ENCODE peak calls at places on chromosome 6, in six cellular contexts. One of them, this sample, is unnamed.

GRCh38 chr6:40160826-40161225 is 226.6 kb upstream of the MOCS1 start:
- DNase-seq in left colon: no peak
- DNase-seq in retina: no peak
- DNase-seq in ELF-1: no peak
- DNase-seq in mucosa of gallbladder: no peak
- DNase-seq in NCI-H2081: peak; percentile 14
- DNase-seq in this sample: no peak

GRCh38 chr6:142857609-142858195 is 87.3 kb downstream of the HIVEP2 start:
- DNase-seq in NCI-H2081: no peak
- DNase-seq in retina: no peak
- DNase-seq in left colon: peak; percentile 24
- DNase-seq in ELF-1: no peak
- DNase-seq in mucosa of gallbladder: no peak
- DNase-seq in this sample: no peak

GRCh38 chr6:37048851-37049734 is 43.6 kb downstream of the FGD2 start:
- DNase-seq in ELF-1: no peak
- DNase-seq in left colon: peak; percentile 52
- DNase-seq in NCI-H2081: no peak
- DNase-seq in mucosa of gallbladder: peak; percentile 50
- DNase-seq in retina: no peak
- DNase-seq in this sample: no peak

GRCh38 chr6:158002951-158003853 is 21.5 kb downstream of the SYNJ2 start:
- DNase-seq in left colon: no peak
- DNase-seq in mucosa of gallbladder: peak; percentile 78
- DNase-seq in retina: no peak
- DNase-seq in ELF-1: peak; percentile 63
- DNase-seq in NCI-H2081: no peak
- DNase-seq in this sample: peak; percentile 75

GRCh38 chr6:116513224-116513875 is 1.9 kb downstream of the CALHM5 start:
- DNase-seq in NCI-H2081: no peak
- DNase-seq in ELF-1: no peak
- DNase-seq in mucosa of gallbladder: no peak
- DNase-seq in retina: no peak
- DNase-seq in left colon: no peak
- DNase-seq in this sample: no peak

GRCh38 chr6:109082178-109082577 is 12.5 kb downstream of the SESN1 start:
- DNase-seq in left colon: no peak
- DNase-seq in ELF-1: no peak
- DNase-seq in mucosa of gallbladder: no peak
- DNase-seq in NCI-H2081: no peak
- DNase-seq in retina: no peak
- DNase-seq in this sample: peak; percentile 30

GRCh38 chr6:31401403-31401802 is 2.0 kb upstream of the MICA start:
- DNase-seq in retina: no peak
- DNase-seq in left colon: no peak
- DNase-seq in ELF-1: peak; percentile 58
- DNase-seq in NCI-H2081: no peak
- DNase-seq in mucosa of gallbladder: peak; percentile 44
- DNase-seq in this sample: peak; percentile 85

GRCh38 chr6:162887981-162888689 is 160.4 kb downstream of the PACRG start:
- DNase-seq in left colon: peak; percentile 15
- DNase-seq in NCI-H2081: no peak
- DNase-seq in ELF-1: no peak
- DNase-seq in mucosa of gallbladder: no peak
- DNase-seq in retina: no peak
- DNase-seq in this sample: no peak

GRCh38 chr6:17289491-17290106 is 8.4 kb downstream of the RBM24 start:
- DNase-seq in retina: no peak
- DNase-seq in NCI-H2081: no peak
- DNase-seq in left colon: peak; percentile 41
- DNase-seq in mucosa of gallbladder: peak; percentile 59
- DNase-seq in ELF-1: no peak
- DNase-seq in this sample: no peak

GRCh38 chr6:18121580-18122127 is 823 bp downstream of the NHLRC1 start:
- DNase-seq in left colon: no peak
- DNase-seq in retina: no peak
- DNase-seq in NCI-H2081: no peak
- DNase-seq in mucosa of gallbladder: no peak
- DNase-seq in ELF-1: peak; percentile 63
- DNase-seq in this sample: peak; percentile 61

GRCh38 chr6:129279343-129280104 is 396.6 kb downstream of the LAMA2 start:
- DNase-seq in mucosa of gallbladder: no peak
- DNase-seq in ELF-1: no peak
- DNase-seq in left colon: no peak
- DNase-seq in NCI-H2081: no peak
- DNase-seq in retina: peak; percentile 11
- DNase-seq in this sample: no peak

GRCh38 chr6:138105880-138106664 is 1.1 kb downstream of the PERP start:
- DNase-seq in NCI-H2081: peak; percentile 52
- DNase-seq in retina: peak; percentile 50
- DNase-seq in left colon: no peak
- DNase-seq in ELF-1: peak; percentile 75
- DNase-seq in mucosa of gallbladder: no peak
- DNase-seq in this sample: peak; percentile 92

GRCh38 chr6:16625319-16626240 is 135.7 kb downstream of the ATXN1 start:
- DNase-seq in NCI-H2081: peak; percentile 67
- DNase-seq in retina: no peak
- DNase-seq in left colon: no peak
- DNase-seq in ELF-1: no peak
- DNase-seq in mucosa of gallbladder: no peak
- DNase-seq in this sample: no peak

GRCh38 chr6:4732691-4733315 is 43.4 kb upstream of the CDYL start:
- DNase-seq in left colon: peak; percentile 21
- DNase-seq in NCI-H2081: no peak
- DNase-seq in ELF-1: peak; percentile 93
- DNase-seq in retina: peak; percentile 30
- DNase-seq in mucosa of gallbladder: peak; percentile 18
- DNase-seq in this sample: peak; percentile 96

This sample was measured in mesendoderm.